ENCODE peak calls at places on chromosomes 13 and 19, in five cellular contexts. K is PC-3, T is thyroid gland, A is heart right ventricle, Q is thoracic aorta. U is an unnamed sample.
A peak's percentile ranks its signal among the peaks of the same experiment; 100 is the strongest.

GRCh38 chr13:37198629-37199028 is 93.2 kb upstream of the CSNK1A1L start:
- DNase-seq in T (no peak), Q (no peak), A (no peak), K (no peak), U (no peak)

GRCh38 chr19:58474997-58475713 is 997 bp upstream of the ZNF446 start:
- DNase-seq in A (no peak), K (no peak), Q (no peak), T (no peak), U (no peak)

GRCh38 chr19:29858000-29858596 is 46.3 kb downstream of the CCNE1 start:
- DNase-seq in K (peak; percentile 37), Q (no peak), A (no peak), T (peak; percentile 61), U (peak; percentile 66)

GRCh38 chr19:15280915-15281683 is 48.9 kb upstream of the EPHX3 start:
- DNase-seq in A (peak; percentile 88), Q (no peak), T (peak; percentile 89), K (peak; percentile 23), U (no peak)

GRCh38 chr13:29594310-29594709 is 1.2 kb downstream of the SLC7A1 start:
- DNase-seq in Q (no peak), T (peak; percentile 48), K (peak; percentile 68), A (no peak), U (peak; percentile 74)

GRCh38 chr19:46981296-46981695 is 38.3 kb upstream of the NPAS1 start:
- DNase-seq in T (no peak), K (no peak), Q (no peak), A (no peak), U (no peak)

GRCh38 chr13:60620611-60621395 is 223.8 kb downstream of the TDRD3 start:
- DNase-seq in T (no peak), K (no peak), Q (no peak), A (no peak), U (no peak)

GRCh38 chr19:5395996-5396939 is 55.7 kb upstream of the PTPRS start:
- DNase-seq in A (no peak), T (no peak), Q (no peak), K (no peak), U (no peak)

GRCh38 chr13:40149611-40150283 is 494.3 kb downstream of the COG6 start:
- DNase-seq in K (peak; percentile 48), T (peak; percentile 19), Q (peak; percentile 52), A (no peak), U (no peak)

GRCh38 chr19:47778954-47779351 is 450 bp downstream of the SELENOW start:
- DNase-seq in K (no peak), T (peak; percentile 54), Q (no peak), A (no peak), U (no peak)

GRCh38 chr19:40755248-40755624 is 4.2 kb downstream of the SNRPA start:
- DNase-seq in A (no peak), Q (no peak), T (no peak), K (no peak), U (no peak)
- H3K4me3 ChIP-seq in A (no peak overlapping the region), Q (no peak overlapping the region), T (no peak overlapping the region), K (no peak overlapping the region), U (no peak overlapping the region)

DNA sequence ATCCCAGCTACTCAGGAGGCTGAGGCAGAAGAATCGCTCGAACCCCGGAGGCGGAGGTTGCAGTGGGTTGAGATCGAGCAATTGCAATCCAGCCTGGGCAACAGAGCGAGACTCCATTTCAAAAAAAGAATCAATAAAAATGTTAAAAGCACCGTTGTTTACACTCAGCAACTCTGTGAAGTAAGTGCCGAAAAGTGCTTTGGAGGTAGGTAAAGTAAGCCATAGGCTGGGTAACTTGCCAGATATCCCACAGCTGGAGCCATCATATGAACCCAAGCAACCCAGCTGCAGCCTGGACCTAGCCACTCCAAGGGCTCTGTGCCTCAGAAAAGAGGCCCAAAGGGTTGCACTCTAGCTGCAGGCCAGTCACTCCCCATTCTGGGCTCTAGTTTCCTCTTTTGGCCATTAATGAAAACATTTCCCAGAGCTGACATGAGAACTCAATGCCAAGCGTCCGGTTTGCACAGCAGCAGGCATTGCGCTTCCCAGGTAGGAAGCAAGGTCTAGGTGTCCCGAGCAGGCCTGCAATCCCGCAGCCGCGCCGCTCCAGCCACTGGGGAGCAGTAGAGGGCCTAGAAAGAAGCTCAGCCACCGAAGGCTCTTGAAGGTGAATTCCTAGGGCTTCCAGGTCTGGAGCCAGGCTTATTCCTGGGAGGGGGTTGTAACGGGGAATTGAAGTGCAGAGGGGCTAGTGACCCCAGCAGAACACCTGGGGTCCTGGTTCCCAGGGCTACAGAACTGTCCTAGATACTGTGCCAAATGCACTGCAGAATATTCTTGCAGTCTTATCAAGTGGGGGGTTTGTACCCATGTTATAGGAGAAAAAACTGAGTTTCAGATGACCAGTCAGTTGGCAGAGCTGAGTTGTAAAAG is 4.1 kb upstream of the CD79A start:
- DNase-seq in K (peak; percentile 75), Q (no peak), A (peak; percentile 61), T (peak; percentile 57), U (peak; percentile 84)
- TF ChIP-seq CTCF in K (peak; percentile 78), Q (no peak), A (peak; percentile 72), T (peak; percentile 39), U (peak; percentile 83)

GRCh38 chr19:6685962-6686627 is 16.1 kb upstream of the TNFSF14 start:
- DNase-seq in T (no peak), A (no peak), Q (no peak), K (no peak), U (no peak)

GRCh38 chr19:6683971-6684370 is 14.0 kb upstream of the TNFSF14 start:
- DNase-seq in T (no peak), Q (no peak), A (no peak), K (no peak), U (no peak)

GRCh38 chr19:6680141-6680540 is 10.2 kb upstream of the TNFSF14 start:
- DNase-seq in A (no peak), K (peak; percentile 83), T (no peak), Q (no peak), U (no peak)

GRCh38 chr19:6685482-6685881 is 15.5 kb upstream of the TNFSF14 start:
- DNase-seq in A (no peak), K (no peak), T (no peak), Q (no peak), U (no peak)

DNA sequence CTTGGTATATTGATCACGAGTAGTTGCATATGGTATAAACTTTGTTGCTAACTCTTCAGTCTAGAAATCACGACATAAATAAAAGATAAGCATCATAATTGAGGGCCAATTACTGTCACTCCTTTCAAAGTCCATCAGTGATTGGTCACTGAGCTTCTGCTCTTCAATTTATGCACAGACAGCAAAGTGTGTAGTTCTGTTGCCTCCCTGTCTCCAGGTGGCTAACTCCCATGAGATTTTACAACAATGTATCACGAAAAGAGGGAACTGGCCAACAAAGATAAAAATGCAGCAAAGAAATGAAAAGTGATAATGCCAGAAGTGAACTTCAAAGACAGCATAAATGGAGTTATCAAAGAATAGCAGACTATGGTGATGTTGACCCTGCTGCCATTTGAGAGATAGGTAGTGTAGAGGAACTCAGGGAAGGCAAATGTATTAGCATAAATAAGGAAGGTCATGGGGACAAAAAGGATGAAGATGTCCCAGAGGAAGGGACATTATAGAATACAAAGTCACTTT is 12.7 kb upstream of the TNFSF14 start:
- DNase-seq in K (no peak), Q (no peak), T (no peak), A (no peak), U (no peak)
- H3K4me3 ChIP-seq in K (no peak overlapping the region), Q (no peak overlapping the region), T (no peak overlapping the region), A (no peak overlapping the region), U (no peak overlapping the region)

DNA sequence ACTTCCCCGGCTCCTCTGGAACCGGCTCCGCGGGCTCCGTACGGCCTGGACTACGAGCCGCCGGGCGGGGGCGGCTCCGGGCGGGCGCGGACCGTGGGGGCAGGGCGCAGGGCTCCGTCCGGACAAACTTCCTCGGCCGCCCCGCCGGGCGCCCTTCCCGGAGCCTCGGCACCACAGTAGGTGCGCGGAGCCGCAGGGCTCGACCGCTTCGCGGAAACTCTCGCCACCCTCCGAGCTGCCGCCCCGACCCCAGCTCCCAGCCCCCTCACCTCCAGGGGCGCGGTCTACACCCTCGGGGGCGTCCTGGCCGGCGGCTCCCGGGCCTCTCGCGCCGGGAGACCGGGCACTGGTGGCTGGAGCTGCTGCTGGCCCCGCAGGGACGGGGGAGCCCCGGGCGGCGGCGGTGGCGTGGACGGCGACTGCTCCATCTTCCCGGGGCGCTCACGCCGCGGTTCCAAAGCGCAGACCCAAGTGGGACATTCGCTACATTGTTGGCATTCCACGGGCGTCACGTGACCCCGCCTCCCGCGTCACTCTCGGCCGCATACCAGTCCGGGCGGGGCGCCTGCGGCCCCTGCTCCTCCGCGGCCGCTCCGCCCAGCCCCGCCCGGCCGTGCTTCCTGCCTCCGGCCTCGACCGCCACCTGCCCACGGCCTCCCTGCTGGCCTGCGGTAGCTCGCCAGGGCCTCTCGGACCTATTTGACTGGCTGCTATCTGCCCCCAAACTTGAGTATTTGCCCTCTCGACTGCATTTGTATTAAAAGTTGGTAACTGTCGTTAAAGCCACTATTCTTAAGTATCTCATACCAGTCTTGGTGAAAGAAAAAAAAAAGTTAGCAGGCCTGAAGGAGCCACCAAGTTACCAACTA is at the start of gene LATS2:
- DNase-seq in Q (peak; percentile 86), T (peak; percentile 98), K (peak; percentile 94), A (peak; percentile 97), U (peak; percentile 91)
- TF ChIP-seq CTCF in Q (no peak), T (peak; percentile 41), K (no peak), A (peak; percentile 68), U (no peak)

GRCh38 chr19:41531438-41532311 is 44.3 kb upstream of the CEACAM21 start:
- DNase-seq in T (peak; percentile 43), A (peak; percentile 69), K (no peak), Q (peak; percentile 22), U (peak; percentile 89)
- H3K4me3 ChIP-seq in T (peak overlapping the region; percentile 0), A (peak overlapping the region; percentile 32), K (no peak overlapping the region), Q (peak overlapping the region; percentile 41), U (peak overlapping the region; percentile 44)

DNA sequence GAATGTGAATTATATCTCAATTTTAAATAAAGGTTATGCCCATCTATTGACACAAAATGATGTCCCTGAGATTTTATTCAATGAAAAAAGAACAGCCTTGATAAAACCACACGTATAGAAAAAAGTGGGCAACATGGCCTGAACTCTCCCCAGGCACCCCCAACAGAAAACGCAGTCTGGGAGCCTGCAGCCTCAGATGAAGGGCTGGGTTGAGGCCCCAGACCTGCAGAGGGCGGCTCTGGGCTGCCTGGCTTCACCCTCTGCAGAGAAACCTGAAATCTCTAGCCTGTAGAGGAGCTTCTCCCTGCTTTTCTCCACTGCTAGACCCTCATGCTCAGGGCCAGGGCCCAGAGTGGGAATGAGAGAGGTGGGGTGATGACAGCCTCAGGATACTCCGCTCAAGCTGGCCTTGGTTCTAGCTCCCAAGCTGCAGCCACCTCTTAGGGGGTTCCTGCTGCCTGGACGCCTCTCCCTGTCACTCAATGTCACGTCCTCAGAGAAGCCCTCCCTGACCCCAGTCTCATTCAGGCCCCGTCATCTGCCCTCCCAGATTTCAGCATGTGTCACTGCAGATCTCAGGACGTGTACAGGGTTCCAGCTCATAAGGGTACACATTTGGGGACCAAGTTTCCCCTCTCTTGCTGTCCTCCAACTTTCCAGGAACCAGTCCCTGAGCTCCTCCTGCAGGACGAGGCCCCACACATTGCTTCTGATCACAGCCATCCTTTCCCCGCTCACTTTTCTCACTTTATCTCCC is 1.8 kb downstream of the MBD3 start:
- DNase-seq in K (no peak), T (no peak), Q (no peak), A (no peak), U (peak; percentile 67)
- TF ChIP-seq CTCF in K (peak; percentile 27), T (no peak), Q (no peak), A (peak; percentile 20), U (peak; percentile 51)

DNA sequence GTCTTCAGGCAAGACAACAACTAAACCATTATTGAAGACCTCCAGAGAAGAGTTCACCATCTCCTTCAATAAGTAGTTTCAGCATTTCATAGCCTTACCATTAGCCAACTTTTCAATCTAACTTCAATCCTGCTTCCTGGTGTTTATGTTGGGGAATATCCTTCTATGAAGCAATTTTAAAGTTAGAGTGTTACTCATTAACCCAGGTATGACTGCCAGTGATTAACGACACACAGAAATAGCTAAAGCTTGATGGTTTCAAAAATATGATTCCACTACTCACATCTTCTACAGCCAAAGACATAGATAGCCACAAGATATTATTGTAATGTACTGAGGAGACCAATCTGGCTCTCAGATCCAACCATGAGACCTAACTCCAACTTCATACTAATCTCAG is 403.2 kb downstream of the EFNB2 start:
- DNase-seq in K (no peak), Q (no peak), A (no peak), T (no peak), U (no peak)
- H3K4me3 ChIP-seq in K (no peak overlapping the region), Q (no peak overlapping the region), A (no peak overlapping the region), T (no peak overlapping the region), U (no peak overlapping the region)

U was measured in GM12865.